ENCODE peak calls at places on chromosomes 7 and 10, in four cellular contexts. One of them, this sample, is unnamed.

GRCh38 chr7:149713731-149714068 is 59.7 kb downstream of the ZNF467 start:
- DNase-seq in cardiac muscle cell: no peak
- DNase-seq in right cardiac atrium: peak
- DNase-seq in fibroblast of lung: no peak
- DNase-seq in this sample: no peak

GRCh38 chr7:93622036-93622714 is 47.7 kb upstream of the CALCR start:
- DNase-seq in fibroblast of lung: peak
- DNase-seq in right cardiac atrium: peak
- DNase-seq in cardiac muscle cell: peak
- DNase-seq in this sample: no peak

GRCh38 chr10:109968954-109969644 is 38.7 kb upstream of the ADD3 start:
- DNase-seq in cardiac muscle cell: no peak
- DNase-seq in right cardiac atrium: peak
- DNase-seq in fibroblast of lung: no peak
- DNase-seq in this sample: no peak

GRCh38 chr7:84949501-84949900 is 237.4 kb downstream of the SEMA3D start:
- DNase-seq in fibroblast of lung: peak
- DNase-seq in cardiac muscle cell: no peak
- DNase-seq in right cardiac atrium: no peak
- DNase-seq in this sample: no peak

GRCh38 chr10:53664620-53665019 is 892.0 kb upstream of the MBL2 start:
- DNase-seq in right cardiac atrium: no peak
- DNase-seq in cardiac muscle cell: peak
- DNase-seq in fibroblast of lung: peak
- DNase-seq in this sample: no peak

GRCh38 chr10:25436431-25436830 is 261.6 kb downstream of the GPR158 start:
- DNase-seq in fibroblast of lung: no peak
- DNase-seq in cardiac muscle cell: no peak
- DNase-seq in right cardiac atrium: no peak
- DNase-seq in this sample: no peak

GRCh38 chr10:17918187-17918903 is 33.4 kb upstream of the SLC39A12 start:
- DNase-seq in fibroblast of lung: peak
- DNase-seq in cardiac muscle cell: no peak
- DNase-seq in right cardiac atrium: no peak
- DNase-seq in this sample: no peak

GRCh38 chr10:101749033-101749432 is 26.9 kb downstream of the FGF8 start:
- DNase-seq in cardiac muscle cell: peak
- DNase-seq in fibroblast of lung: no peak
- DNase-seq in right cardiac atrium: no peak
- DNase-seq in this sample: no peak

GRCh38 chr10:55160904-55161303 is 359.9 kb upstream of the PCDH15 start:
- DNase-seq in right cardiac atrium: no peak
- DNase-seq in fibroblast of lung: no peak
- DNase-seq in cardiac muscle cell: no peak
- DNase-seq in this sample: no peak

GRCh38 chr10:89003344-89003743 is 12.7 kb downstream of the FAS start:
- DNase-seq in cardiac muscle cell: no peak
- DNase-seq in right cardiac atrium: no peak
- DNase-seq in fibroblast of lung: no peak
- DNase-seq in this sample: no peak

GRCh38 chr10:89002234-89002978 is 11.8 kb downstream of the FAS start:
- DNase-seq in cardiac muscle cell: no peak
- DNase-seq in right cardiac atrium: no peak
- DNase-seq in fibroblast of lung: no peak
- DNase-seq in this sample: no peak

GRCh38 chr10:88999629-89000028 is 9.0 kb downstream of the FAS start:
- DNase-seq in fibroblast of lung: peak
- DNase-seq in right cardiac atrium: no peak
- DNase-seq in cardiac muscle cell: no peak
- DNase-seq in this sample: no peak

GRCh38 chr10:89001428-89002072 is 11.0 kb downstream of the FAS start:
- DNase-seq in right cardiac atrium: no peak
- DNase-seq in fibroblast of lung: peak
- DNase-seq in cardiac muscle cell: no peak
- DNase-seq in this sample: no peak

GRCh38 chr10:89001024-89001423 is 10.4 kb downstream of the FAS start:
- DNase-seq in fibroblast of lung: no peak
- DNase-seq in cardiac muscle cell: no peak
- DNase-seq in right cardiac atrium: no peak
- DNase-seq in this sample: no peak
- H3K4me3 ChIP-seq in fibroblast of lung: no peak
- H3K4me3 ChIP-seq in cardiac muscle cell: no peak
- H3K4me3 ChIP-seq in right cardiac atrium: peak
- H3K4me3 ChIP-seq in this sample: peak

GRCh38 chr10:33492914-33493313 is 158.4 kb upstream of the NRP1 start:
- DNase-seq in fibroblast of lung: peak
- DNase-seq in right cardiac atrium: no peak
- DNase-seq in cardiac muscle cell: no peak
- DNase-seq in this sample: no peak

GRCh38 chr10:33496096-33496495 is 161.6 kb upstream of the NRP1 start:
- DNase-seq in fibroblast of lung: no peak
- DNase-seq in right cardiac atrium: no peak
- DNase-seq in cardiac muscle cell: no peak
- DNase-seq in this sample: no peak

GRCh38 chr10:33497338-33497737 is 162.9 kb upstream of the NRP1 start:
- DNase-seq in cardiac muscle cell: no peak
- DNase-seq in right cardiac atrium: no peak
- DNase-seq in fibroblast of lung: no peak
- DNase-seq in this sample: no peak

GRCh38 chr10:33494000-33494399 is 159.5 kb upstream of the NRP1 start:
- DNase-seq in cardiac muscle cell: no peak
- DNase-seq in fibroblast of lung: no peak
- DNase-seq in right cardiac atrium: no peak
- DNase-seq in this sample: no peak

DNA sequence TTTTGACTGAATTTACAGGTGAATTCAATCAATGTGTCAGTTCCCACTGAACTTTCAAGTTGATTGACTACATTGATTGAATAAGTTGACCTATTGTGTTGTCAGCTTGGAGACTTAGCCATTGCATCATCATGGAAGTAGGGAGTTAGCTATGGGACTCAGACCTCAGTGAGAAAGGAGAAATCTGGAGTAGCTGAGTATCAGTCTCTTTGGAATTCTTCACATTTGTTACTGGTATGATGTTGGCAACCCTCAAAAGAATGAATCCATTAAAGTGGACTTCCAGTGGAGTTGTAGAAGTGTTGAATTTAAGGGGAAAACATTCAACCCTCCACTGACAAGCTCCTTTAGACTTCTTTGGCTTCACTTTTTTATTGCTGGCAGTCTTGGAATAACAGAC is 160.2 kb upstream of the NRP1 start:
- DNase-seq in right cardiac atrium: no peak
- DNase-seq in fibroblast of lung: no peak
- DNase-seq in cardiac muscle cell: no peak
- DNase-seq in this sample: no peak
- H3K4me3 ChIP-seq in right cardiac atrium: no peak
- H3K4me3 ChIP-seq in fibroblast of lung: no peak
- H3K4me3 ChIP-seq in cardiac muscle cell: no peak
- H3K4me3 ChIP-seq in this sample: no peak

GRCh38 chr7:66641526-66641871 is 12.8 kb downstream of the KCTD7 start:
- DNase-seq in right cardiac atrium: no peak
- DNase-seq in cardiac muscle cell: no peak
- DNase-seq in fibroblast of lung: no peak
- DNase-seq in this sample: no peak

GRCh38 chr7:66640802-66641525 is 12.3 kb downstream of the KCTD7 start:
- DNase-seq in fibroblast of lung: no peak
- DNase-seq in cardiac muscle cell: no peak
- DNase-seq in right cardiac atrium: no peak
- DNase-seq in this sample: no peak

GRCh38 chr7:66642186-66642585 is 13.5 kb downstream of the KCTD7 start:
- DNase-seq in cardiac muscle cell: no peak
- DNase-seq in fibroblast of lung: no peak
- DNase-seq in right cardiac atrium: no peak
- DNase-seq in this sample: no peak

GRCh38 chr7:66643395-66643794 is 14.7 kb downstream of the KCTD7 start:
- DNase-seq in right cardiac atrium: no peak
- DNase-seq in fibroblast of lung: no peak
- DNase-seq in cardiac muscle cell: no peak
- DNase-seq in this sample: no peak

DNA sequence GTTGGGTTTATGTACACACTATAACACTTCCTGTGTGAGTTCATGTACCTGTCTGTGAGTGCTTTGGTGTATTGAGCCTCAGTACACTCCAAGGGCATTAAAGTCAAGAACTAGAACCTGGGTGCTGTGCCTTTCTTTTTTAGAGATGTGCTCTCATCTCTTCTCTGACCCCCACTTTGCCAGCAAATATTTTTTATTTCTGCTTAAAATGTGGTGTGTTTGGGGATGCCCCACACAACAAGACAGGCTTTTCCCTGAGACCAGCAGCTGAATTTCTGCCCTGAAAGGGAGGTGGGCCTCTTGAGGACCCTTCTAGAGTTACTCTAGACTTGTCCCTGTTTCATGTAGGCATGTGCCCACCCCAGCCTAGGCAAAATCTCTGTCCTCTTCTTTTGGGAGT is 14.3 kb downstream of the KCTD7 start:
- DNase-seq in fibroblast of lung: no peak
- DNase-seq in right cardiac atrium: no peak
- DNase-seq in cardiac muscle cell: no peak
- DNase-seq in this sample: no peak
- H3K4me3 ChIP-seq in fibroblast of lung: no peak
- H3K4me3 ChIP-seq in right cardiac atrium: no peak
- H3K4me3 ChIP-seq in cardiac muscle cell: no peak
- H3K4me3 ChIP-seq in this sample: no peak

DNA sequence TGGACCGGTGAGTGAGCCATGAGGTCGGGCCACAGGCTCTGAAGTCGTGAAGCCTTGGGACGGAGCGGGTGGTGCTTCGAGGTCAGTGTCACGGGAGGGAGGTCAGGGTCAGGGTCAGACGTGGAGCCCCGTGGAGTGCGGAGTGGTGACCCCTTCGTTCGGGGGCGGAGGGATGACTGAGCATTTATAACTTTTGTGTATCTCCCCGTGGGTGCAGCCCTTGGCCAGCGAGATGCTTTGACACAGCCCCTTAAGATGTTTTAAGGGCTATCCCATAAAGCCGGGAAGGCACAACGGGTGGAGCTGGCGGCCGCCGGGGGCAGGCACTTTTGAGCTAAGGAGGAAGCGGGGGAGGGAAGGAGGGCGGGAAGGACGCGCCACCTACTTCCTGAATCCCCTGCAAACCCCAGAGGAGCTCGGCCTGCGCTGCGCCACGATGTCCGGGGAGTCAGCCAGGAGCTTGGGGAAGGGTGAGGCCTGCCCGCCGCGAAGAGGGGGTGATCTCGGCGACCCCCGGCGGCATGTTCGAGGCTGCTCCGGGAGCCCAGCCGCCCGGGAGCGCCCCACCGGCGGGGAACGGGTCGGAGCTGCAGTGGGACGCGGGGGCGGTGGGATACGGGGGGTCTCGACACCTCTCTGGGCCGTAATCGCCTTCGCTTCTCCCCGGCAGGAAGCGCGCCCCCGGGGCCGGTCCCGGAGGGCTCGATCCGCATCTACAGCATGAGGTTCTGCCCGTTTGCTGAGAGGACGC is at the start of gene GSTO1:
- DNase-seq in cardiac muscle cell: peak
- DNase-seq in right cardiac atrium: peak
- DNase-seq in fibroblast of lung: peak
- DNase-seq in this sample: peak
- H3K4me3 ChIP-seq in cardiac muscle cell: peak
- H3K4me3 ChIP-seq in right cardiac atrium: peak
- H3K4me3 ChIP-seq in fibroblast of lung: peak
- H3K4me3 ChIP-seq in this sample: peak

GRCh38 chr7:7512861-7513597 is 22.6 kb downstream of the COL28A1 start:
- DNase-seq in cardiac muscle cell: peak
- DNase-seq in fibroblast of lung: no peak
- DNase-seq in right cardiac atrium: no peak
- DNase-seq in this sample: no peak
- H3K4me3 ChIP-seq in cardiac muscle cell: no peak
- H3K4me3 ChIP-seq in fibroblast of lung: no peak
- H3K4me3 ChIP-seq in right cardiac atrium: no peak
- H3K4me3 ChIP-seq in this sample: no peak

GRCh38 chr7:140641532-140642191 is 1.0 kb upstream of the DENND2A start:
- DNase-seq in right cardiac atrium: no peak
- DNase-seq in fibroblast of lung: no peak
- DNase-seq in cardiac muscle cell: no peak
- DNase-seq in this sample: no peak
- H3K4me3 ChIP-seq in right cardiac atrium: peak
- H3K4me3 ChIP-seq in fibroblast of lung: peak
- H3K4me3 ChIP-seq in cardiac muscle cell: no peak
- H3K4me3 ChIP-seq in this sample: no peak

DNA sequence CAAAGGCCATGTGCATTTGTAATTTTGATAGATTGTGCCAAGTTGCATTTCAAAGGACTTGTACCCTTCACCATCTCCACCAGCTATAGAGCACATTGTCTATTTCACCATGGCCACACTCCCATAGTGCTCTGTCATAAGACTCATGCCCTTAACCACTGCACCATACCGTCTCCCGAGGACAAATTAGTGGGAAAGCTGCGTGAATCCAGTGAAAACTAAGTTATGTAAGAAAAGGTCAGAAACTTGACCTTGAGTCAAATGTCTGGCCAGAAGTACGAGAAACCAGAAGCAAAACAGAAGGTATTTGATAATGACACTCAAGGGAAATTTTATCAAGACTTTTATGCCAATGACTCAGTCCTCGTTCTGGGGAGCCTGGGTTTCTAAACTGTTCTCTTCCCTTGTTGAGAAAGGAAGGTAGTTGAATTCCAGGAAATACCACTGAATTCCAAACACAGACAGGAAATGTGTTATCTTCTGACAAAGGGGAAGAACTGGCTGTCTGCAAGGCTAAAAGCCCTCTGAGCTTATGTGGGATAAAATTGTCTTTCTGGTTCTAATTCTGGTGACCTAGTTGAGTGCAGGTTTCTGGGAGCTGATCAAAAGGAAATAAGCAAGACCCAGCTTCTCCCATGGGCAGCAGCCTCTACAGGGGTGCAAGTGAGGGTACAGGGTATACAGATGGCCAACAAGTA is 49.7 kb downstream of the CDK1 start:
- DNase-seq in fibroblast of lung: no peak
- DNase-seq in right cardiac atrium: no peak
- DNase-seq in cardiac muscle cell: no peak
- DNase-seq in this sample: no peak
- H3K4me3 ChIP-seq in fibroblast of lung: no peak
- H3K4me3 ChIP-seq in right cardiac atrium: no peak
- H3K4me3 ChIP-seq in cardiac muscle cell: no peak
- H3K4me3 ChIP-seq in this sample: no peak

DNA sequence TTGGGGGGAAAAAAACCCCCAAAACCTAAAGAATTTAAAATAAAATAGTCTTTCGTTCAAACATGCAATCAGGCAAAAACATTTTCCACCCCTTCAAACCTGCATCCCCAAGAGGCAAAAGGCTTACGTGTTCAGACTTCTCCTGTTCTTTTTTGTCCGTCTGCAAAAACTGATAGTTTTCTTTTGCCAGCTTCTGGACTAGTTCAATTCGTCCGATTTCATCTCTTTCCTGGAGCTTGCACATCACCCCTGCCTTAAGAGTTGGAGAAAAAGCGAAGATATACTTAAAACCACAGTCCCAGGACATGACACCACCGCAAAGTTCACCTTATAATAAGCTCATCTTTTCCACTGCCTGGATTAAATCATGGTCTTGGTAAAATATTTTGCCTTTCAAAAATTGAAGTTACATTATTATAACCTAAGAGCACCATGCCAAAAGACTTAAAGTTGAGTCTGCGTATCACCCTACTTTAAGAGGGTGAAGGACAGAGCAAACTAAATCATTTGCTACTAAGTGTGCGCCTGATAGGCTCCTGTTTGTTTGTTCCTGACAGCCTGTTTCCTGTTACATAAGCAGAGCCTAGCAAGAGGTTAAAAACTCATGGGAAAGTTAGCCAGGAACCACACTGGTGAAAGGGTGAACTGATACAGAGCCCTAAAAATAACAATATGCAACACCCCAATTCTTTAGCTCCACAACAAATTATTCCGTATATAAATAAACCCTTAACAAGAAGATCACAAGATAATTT is 137.0 kb downstream of the RAPGEF5 start:
- DNase-seq in fibroblast of lung: no peak
- DNase-seq in right cardiac atrium: no peak
- DNase-seq in cardiac muscle cell: no peak
- DNase-seq in this sample: no peak
- H3K4me3 ChIP-seq in fibroblast of lung: no peak
- H3K4me3 ChIP-seq in right cardiac atrium: peak
- H3K4me3 ChIP-seq in cardiac muscle cell: no peak
- H3K4me3 ChIP-seq in this sample: no peak